ENCODE peak calls at places on chromosomes 5 and 9, in four cellular contexts. X is K562, Z is IMR-90, D is GM12878. Y is an unnamed sample.
A peak's percentile ranks its signal among the peaks of the same experiment; 100 is the strongest.

GRCh38 chr5:141960018-141960417 is 2.0 kb upstream of the PCDH12 start:
- DNase-seq in X (peak; percentile 43), Z (no peak), D (no peak), Y (no peak)

GRCh38 chr5:66440202-66440680 is 156.0 kb upstream of the MAST4 start:
- DNase-seq in X (no peak), Z (peak; percentile 4), D (no peak), Y (no peak)

GRCh38 chr5:123721721-123722276 is 209.8 kb downstream of the CSNK1G3 start:
- DNase-seq in X (no peak), Z (no peak), D (no peak), Y (no peak)

GRCh38 chr5:109035470-109035869 is 287.8 kb downstream of the FER start:
- DNase-seq in X (no peak), Z (peak; percentile 40), D (no peak), Y (no peak)

GRCh38 chr5:10455273-10455670 is 13.6 kb downstream of the ROPN1L start:
- DNase-seq in X (no peak), Z (no peak), D (no peak), Y (no peak)

GRCh38 chr5:126268697-126269315 is 154.4 kb upstream of the GRAMD2B start:
- DNase-seq in X (no peak), Z (no peak), D (no peak), Y (no peak)

GRCh38 chr5:135487839-135488514 is 35.8 kb upstream of the TIFAB start:
- DNase-seq in X (no peak), Z (no peak), D (no peak), Y (no peak)

GRCh38 chr5:158979749-158980521 is 119.8 kb downstream of the EBF1 start:
- DNase-seq in X (no peak), Z (peak; percentile 29), D (no peak), Y (peak; percentile 60)

GRCh38 chr5:107952450-107952849 is 281.7 kb upstream of the EFNA5 start:
- DNase-seq in X (no peak), Z (no peak), D (no peak), Y (no peak)

GRCh38 chr5:168286386-168286785 is 5.1 kb upstream of the WWC1 start:
- DNase-seq in X (no peak), Z (no peak), D (no peak), Y (no peak)

GRCh38 chr5:137607771-137608170 is 108.6 kb upstream of the SPOCK1 start:
- DNase-seq in X (no peak), Z (no peak), D (no peak), Y (no peak)

GRCh38 chr5:135578685-135579341 is at the start of gene CXCL14:
- DNase-seq in X (no peak), Z (peak; percentile 49), D (no peak), Y (no peak)

GRCh38 chr5:159273923-159274322 is 10.8 kb downstream of the UBLCP1 start:
- DNase-seq in X (no peak), Z (no peak), D (no peak), Y (no peak)

GRCh38 chr5:55072668-55073067 is 29.8 kb upstream of the GZMA start:
- DNase-seq in X (no peak), Z (no peak), D (no peak), Y (no peak)

GRCh38 chr5:4662845-4663244 is 477.3 kb upstream of the ADAMTS16 start:
- DNase-seq in X (no peak), Z (no peak), D (no peak), Y (no peak)

GRCh38 chr5:119112151-119112550 is 41.3 kb downstream of the DMXL1 start:
- DNase-seq in X (no peak), Z (no peak), D (no peak), Y (no peak)

GRCh38 chr5:119120893-119121292 is 50.0 kb downstream of the DMXL1 start:
- DNase-seq in X (no peak), Z (no peak), D (no peak), Y (no peak)

GRCh38 chr5:119117237-119117636 is 46.4 kb downstream of the DMXL1 start:
- DNase-seq in X (no peak), Z (no peak), D (no peak), Y (no peak)
- TF ChIP-seq RCOR1 in X (no peak), Z (no peak), D (no peak), Y (no peak)

DNA sequence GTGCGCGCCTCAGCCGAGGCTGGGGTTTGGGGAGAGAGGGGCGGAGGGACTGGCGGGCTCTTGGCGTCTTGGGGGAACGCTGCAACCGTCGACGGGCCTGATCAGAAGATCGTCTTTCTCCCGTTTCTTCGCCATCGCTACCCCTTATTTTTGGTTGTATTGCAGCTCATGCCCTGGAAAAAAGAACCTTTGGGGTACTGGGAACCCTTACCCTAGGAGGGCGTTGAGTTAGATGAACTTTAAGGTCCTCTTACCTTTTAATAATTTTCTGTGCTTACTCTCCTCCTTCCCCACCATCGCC is 719 bp downstream of the PAIP2 start:
- DNase-seq in X (no peak), Z (no peak), D (no peak), Y (no peak)
- TF ChIP-seq RCOR1 in X (no peak), Z (no peak), D (no peak), Y (no peak)

GRCh38 chr5:39714036-39714698 is 289.4 kb upstream of the DAB2 start:
- DNase-seq in X (peak; percentile 28), Z (peak; percentile 68), D (peak; percentile 3), Y (peak; percentile 81)
- TF ChIP-seq RCOR1 in X (no peak), Z (no peak), D (no peak), Y (no peak)

GRCh38 chr9:132595319-132595718 is 12.9 kb downstream of the BARHL1 start:
- DNase-seq in X (no peak), Z (no peak), D (no peak), Y (no peak)

GRCh38 chr9:132597073-132597775 is 14.8 kb downstream of the BARHL1 start:
- DNase-seq in X (no peak), Z (no peak), D (no peak), Y (no peak)

GRCh38 chr9:132592451-132592850 is 10.0 kb downstream of the BARHL1 start:
- DNase-seq in X (no peak), Z (no peak), D (no peak), Y (no peak)

GRCh38 chr9:132594412-132594811 is 12.0 kb downstream of the BARHL1 start:
- DNase-seq in X (no peak), Z (no peak), D (no peak), Y (no peak)

DNA sequence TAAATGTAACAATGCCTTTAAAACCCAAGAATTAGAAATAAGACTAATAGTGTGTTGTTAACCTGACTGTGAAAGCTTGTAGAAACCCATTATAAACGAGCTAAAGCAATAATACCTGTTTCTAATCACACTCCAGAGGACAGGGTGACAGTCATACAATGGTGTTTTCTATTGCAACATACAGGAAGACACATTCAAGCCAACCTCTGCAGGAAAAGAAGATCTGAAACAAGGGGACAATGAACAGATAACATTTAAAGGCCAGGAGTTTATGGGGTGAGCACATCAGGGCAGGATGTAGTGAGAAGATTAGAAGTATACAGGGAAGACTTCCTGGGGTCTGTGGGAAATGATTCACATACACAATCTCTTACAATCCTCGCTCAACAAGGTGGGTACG is 13.8 kb downstream of the BARHL1 start:
- DNase-seq in X (no peak), Z (no peak), D (no peak), Y (no peak)
- TF ChIP-seq RCOR1 in X (no peak), Z (no peak), D (no peak), Y (no peak)

GRCh38 chr5:129378961-129379360 is 81.1 kb upstream of the ADAMTS19 start:
- DNase-seq in X (no peak), Z (no peak), D (no peak), Y (no peak)

GRCh38 chr5:129377504-129377903 is 82.6 kb upstream of the ADAMTS19 start:
- DNase-seq in X (no peak), Z (no peak), D (no peak), Y (no peak)

GRCh38 chr5:129384736-129385135 is 75.4 kb upstream of the ADAMTS19 start:
- DNase-seq in X (no peak), Z (no peak), D (no peak), Y (no peak)

GRCh38 chr5:129382921-129383672 is 77.0 kb upstream of the ADAMTS19 start:
- DNase-seq in X (no peak), Z (peak; percentile 31), D (no peak), Y (no peak)

GRCh38 chr5:129379406-129379805 is 80.7 kb upstream of the ADAMTS19 start:
- DNase-seq in X (no peak), Z (no peak), D (no peak), Y (no peak)
- TF ChIP-seq RCOR1 in X (no peak), Z (no peak), D (no peak), Y (no peak)

DNA sequence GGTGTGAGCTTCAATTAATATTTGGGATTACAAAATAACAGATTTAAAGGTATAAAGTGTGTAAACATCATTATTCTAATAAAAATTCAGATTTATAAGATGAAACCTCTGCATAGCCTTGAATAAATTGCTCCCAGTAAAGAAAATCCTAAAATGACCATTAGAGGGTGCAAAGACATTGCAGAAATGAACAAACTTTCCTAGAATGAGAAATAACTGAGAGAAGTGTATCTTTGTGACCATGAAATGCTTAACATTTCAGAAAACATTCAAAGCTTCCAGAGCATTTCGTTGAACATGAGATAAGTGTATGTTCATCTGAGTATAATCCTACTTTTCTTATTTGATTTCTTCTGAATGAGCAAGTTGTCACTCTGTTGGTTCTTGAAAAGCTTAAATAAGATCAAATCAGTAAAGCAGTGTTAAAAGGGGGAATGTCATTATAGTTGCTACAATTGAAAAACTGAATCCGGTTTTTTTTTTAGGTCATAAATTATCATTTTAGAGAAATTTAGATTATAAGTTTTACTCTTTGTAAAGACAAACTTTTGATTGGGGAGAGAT is 24.7 kb upstream of the NUDT12 start:
- DNase-seq in X (no peak), Z (peak; percentile 17), D (no peak), Y (peak; percentile 20)
- TF ChIP-seq RCOR1 in X (no peak), Z (no peak), D (no peak), Y (no peak)

GRCh38 chr5:74636552-74636951 is 4.0 kb downstream of the ENC1 start:
- DNase-seq in X (no peak), Z (no peak), D (no peak), Y (no peak)

GRCh38 chr5:74639538-74640449 is 734 bp downstream of the ENC1 start:
- DNase-seq in X (no peak), Z (peak; percentile 49), D (no peak), Y (no peak)

GRCh38 chr5:74641014-74641777 is 668 bp upstream of the ENC1 start:
- DNase-seq in X (peak; percentile 44), Z (peak; percentile 64), D (no peak), Y (peak; percentile 93)

GRCh38 chr5:74640450-74641013 is at the start of gene ENC1:
- DNase-seq in X (peak; percentile 58), Z (peak; percentile 84), D (no peak), Y (peak; percentile 48)

GRCh38 chr5:74638776-74639537 is 1.6 kb downstream of the ENC1 start:
- DNase-seq in X (no peak), Z (peak; percentile 61), D (peak; percentile 79), Y (no peak)
- TF ChIP-seq RCOR1 in X (no peak), Z (no peak), D (no peak), Y (no peak)

GRCh38 chr5:93360436-93361100 is 220.5 kb downstream of the NR2F1-AS1 start:
- DNase-seq in X (no peak), Z (no peak), D (no peak), Y (no peak)
- TF ChIP-seq RCOR1 in X (no peak), Z (no peak), D (no peak), Y (no peak)